ENCODE peak calls at places on chromosomes 11 and 22, in four cellular contexts. I is uterus, A is A549, U is IMR-90. C is an unnamed sample. For H3K4me1, the result is how much of the 10 kb centered on the place peaks cover.

GRCh38 chr11:108870373-108871020 is 205.6 kb downstream of the DDX10 start:
- DNase-seq in A (no peak), I (no peak), U (peak), C (no peak)

GRCh38 chr11:47983464-47984397 is 3.4 kb downstream of the PTPRJ start:
- DNase-seq in U (peak), I (no peak), A (no peak), C (no peak)

GRCh38 chr11:126871792-126872191 is 128.8 kb downstream of the KIRREL3 start:
- DNase-seq in U (peak), A (peak), I (no peak), C (no peak)

GRCh38 chr11:126459691-126460404 is 104.4 kb downstream of the ST3GAL4 start:
- DNase-seq in A (no peak), U (peak), I (peak), C (no peak)

GRCh38 chr11:16468735-16469446 is 112.5 kb upstream of the SOX6 start:
- DNase-seq in U (no peak), A (no peak), I (no peak), C (no peak)

GRCh38 chr11:46896719-46897406 is 21.5 kb downstream of the LRP4 start:
- DNase-seq in A (peak), U (peak), I (no peak), C (no peak)

GRCh38 chr11:241634-242033 is 4.9 kb downstream of the PSMD13 start:
- DNase-seq in A (no peak), U (no peak), I (no peak), C (no peak)

GRCh38 chr22:40276877-40277823 is 69.2 kb upstream of the ADSL start:
- DNase-seq in A (no peak), U (peak), I (no peak), C (peak)

GRCh38 chr11:75563978-75564552 is 2.0 kb downstream of the SERPINH1 start:
- DNase-seq in A (no peak), I (peak), U (peak), C (no peak)

GRCh38 chr22:48489551-48490512 is 1337.8 kb downstream of the BRD1 start:
- DNase-seq in A (peak), I (no peak), U (no peak), C (no peak)

GRCh38 chr22:20605328-20605727 is 97.9 kb downstream of the MED15 start:
- DNase-seq in U (no peak), I (no peak), A (no peak), C (no peak)

GRCh38 chr22:20606784-20607128 is 99.3 kb downstream of the MED15 start:
- DNase-seq in I (no peak), A (no peak), U (no peak), C (no peak)

GRCh38 chr22:20604776-20605221 is 97.4 kb downstream of the MED15 start:
- DNase-seq in I (no peak), A (no peak), U (no peak), C (no peak)

GRCh38 chr22:20606041-20606783 is 98.8 kb downstream of the MED15 start:
- DNase-seq in I (no peak), U (peak), A (peak), C (no peak)

DNA sequence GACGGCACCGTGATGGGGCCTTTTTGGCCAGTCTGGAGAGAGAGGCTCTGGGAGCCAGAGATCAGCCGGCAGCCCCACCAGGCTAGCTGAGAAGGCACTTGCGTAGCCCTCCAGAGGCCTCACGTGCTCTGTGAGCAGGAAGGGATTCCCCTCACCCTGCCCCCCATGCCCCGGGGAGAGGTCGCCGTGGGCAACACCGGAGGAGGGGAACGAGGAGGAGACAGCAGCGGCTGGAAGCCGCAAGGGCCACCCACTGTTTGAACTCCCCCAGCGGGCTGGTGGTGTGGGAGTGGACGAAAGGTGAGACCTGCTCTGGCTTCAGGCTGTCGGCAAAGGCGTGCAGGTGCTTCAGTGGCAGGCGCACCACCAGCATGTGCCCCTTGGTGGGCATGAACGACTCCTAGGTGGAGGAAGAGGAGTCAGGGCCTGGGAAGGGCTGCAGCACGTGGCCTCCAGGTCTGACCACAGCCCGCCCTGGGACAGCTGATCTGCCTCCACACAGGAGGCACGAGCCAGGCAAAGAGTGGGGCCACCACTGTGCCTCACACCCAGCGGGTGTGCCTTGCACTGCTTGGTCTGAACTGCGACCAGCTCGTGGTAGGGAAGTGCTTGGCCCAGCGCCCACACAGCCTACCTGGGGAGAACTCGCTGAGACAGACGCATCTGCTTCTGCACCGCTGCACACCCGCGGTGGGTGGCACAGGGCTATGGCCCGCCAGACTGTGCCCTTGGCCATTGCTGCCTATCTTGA is 99.9 kb downstream of the MED15 start:
- DNase-seq in U (no peak), I (no peak), A (no peak), C (no peak)
- H3K4me1 ChIP-seq in U (under half), I (under half), A (under half), C (under half)

DNA sequence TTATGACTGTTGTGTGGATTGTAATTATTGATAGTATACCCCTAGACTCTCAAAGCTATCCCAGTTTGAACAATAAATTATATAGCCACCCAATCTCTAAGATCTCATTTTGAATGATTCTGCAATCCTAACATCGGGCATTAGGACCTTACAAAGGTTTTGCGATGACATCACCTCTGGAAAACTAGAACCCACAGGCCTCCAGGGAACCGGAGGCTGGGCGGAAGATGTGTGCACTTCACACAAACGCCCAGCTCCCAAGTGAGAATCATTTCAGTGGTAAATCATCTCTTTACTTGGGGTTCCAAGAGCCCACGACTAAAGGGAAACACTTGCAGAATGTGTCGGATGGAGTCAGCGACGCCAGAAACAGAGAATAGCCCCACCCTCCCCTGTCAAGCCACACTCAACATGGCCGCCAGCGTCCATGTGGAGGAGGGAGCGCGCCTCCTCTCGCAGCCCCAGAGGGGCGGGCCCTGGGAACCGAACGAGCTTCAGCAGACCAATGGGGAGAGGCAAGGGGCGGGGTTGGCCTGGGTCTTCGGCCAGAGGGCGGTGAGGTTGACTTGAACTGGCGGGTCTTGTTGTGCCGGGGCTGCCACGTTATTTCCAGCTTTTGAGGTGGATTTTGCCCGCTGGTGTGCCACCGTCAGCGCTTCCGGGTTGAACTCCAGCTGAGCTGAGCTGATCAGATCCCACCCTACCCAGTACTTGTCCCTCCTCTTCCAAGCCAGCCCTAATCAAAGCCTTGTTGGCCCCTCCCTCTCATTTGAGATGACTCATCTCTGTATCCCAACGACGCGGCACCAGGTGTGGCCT is 8.4 kb upstream of the MRPL48 start:
- DNase-seq in A (peak), I (peak), U (peak), C (peak)
- TF ChIP-seq POLR2A in A (peak), I (peak), U (peak), C (peak)

DNA sequence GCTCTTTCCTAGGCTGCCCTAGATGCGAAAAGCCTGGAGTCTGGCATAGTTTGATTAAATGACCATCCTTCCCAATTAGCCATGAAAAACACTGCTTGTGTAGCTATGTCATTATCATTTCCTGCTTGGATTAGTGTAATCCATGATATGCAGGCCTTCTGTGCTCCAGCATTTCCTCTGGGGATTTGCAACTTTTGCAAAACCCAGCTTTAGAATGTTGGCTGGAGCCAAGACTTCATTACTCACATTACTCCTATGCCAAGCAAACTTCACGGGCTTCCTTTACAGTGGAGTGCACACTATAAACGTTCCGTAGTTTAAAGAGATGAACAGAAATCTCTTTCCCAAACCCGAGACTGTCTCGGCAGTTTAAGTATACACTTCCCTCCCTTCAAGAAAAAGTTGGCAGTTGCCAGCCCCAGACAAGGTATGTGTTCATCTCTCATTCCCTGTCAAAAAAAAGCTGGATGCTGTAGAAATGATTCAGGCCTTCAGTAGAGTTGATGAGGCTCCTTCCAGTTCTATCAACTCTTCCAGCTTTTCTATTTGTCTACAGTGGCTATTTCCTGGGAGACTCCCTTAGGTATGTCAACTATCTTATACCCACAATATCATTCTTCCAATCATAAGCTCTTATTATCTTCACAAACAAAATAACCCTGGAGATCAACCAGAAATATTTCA is 180.0 kb downstream of the MAML2 start:
- DNase-seq in I (peak), A (no peak), U (peak), C (peak)
- H3K27ac ChIP-seq in I (peak), A (no peak), U (peak), C (peak)

GRCh38 chr11:36456136-36456535 is 53.9 kb downstream of the TRAF6 start:
- DNase-seq in I (no peak), A (no peak), U (no peak), C (no peak)

GRCh38 chr11:36454551-36454950 is 55.5 kb downstream of the TRAF6 start:
- DNase-seq in A (no peak), U (no peak), I (no peak), C (no peak)

GRCh38 chr11:36455658-36456111 is 54.4 kb downstream of the TRAF6 start:
- DNase-seq in U (peak), A (peak), I (peak), C (peak)

GRCh38 chr11:36453678-36454077 is 56.4 kb downstream of the TRAF6 start:
- DNase-seq in A (no peak), U (peak), I (no peak), C (no peak)

DNA sequence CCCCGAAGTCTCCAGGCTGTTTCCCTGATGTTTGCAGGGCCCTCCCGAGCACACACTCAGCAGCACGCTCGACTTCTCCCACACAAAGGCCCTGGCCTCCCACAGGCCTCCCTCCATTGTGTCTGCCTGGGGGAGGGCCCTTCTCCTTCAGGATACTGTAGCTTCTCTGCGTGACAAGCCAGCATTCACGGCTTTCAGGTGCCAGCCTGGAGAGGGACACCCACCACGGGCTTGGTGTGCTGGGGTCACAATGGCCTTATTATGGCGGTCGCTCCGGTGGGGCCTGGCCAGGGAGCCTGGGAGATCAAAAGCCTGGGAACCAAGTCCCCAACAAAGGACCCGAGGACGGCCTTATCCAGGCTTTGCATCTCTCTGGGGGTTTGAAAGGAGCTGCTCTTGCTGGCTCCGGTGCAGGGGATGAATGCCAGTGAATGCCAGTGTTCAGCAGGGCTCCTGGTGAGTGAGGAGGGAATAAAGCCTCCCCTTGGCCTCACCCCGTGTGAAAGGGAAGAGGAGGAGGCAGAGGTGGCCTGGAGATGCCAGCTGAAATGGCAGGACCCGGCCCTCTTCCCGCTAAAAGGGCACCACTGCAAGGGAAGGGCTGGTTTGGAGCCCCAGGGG is 55.0 kb downstream of the TRAF6 start:
- DNase-seq in A (no peak), U (no peak), I (peak), C (no peak)
- H3K4me1 ChIP-seq in A (under half), U (under half), I (under half), C (under half)

GRCh38 chr22:17570851-17571631 is 7.7 kb downstream of the SLC25A18 start:
- DNase-seq in I (peak), U (peak), A (no peak), C (peak)
- TF ChIP-seq POLR2A in I (peak), U (no peak), A (no peak), C (peak)

GRCh38 chr22:24990344-24990905 is 37.9 kb downstream of the KIAA1671 start:
- DNase-seq in A (no peak), U (no peak), I (no peak), C (no peak)
- H3K27ac ChIP-seq in A (peak), U (no peak), I (peak), C (peak)

C was measured in gastrocnemius medialis.